ENCODE peak calls at places on chromosomes 1 and 21, in four cellular contexts. R is Caki2, H is right cardiac atrium, F is M059J. E is an unnamed sample.

GRCh38 chr1:160534823-160535605 is 12.0 kb upstream of the SLAMF6 start:
- DNase-seq in R (no peak), H (no peak), F (no peak), E (no peak)

GRCh38 chr1:31904339-31905092 is 33.7 kb downstream of the PTP4A2 start:
- DNase-seq in R (no peak), H (peak), F (peak), E (no peak)

GRCh38 chr1:94698759-94699502 is 121.2 kb upstream of the SLC44A3 start:
- DNase-seq in R (no peak), H (no peak), F (peak), E (peak)

GRCh38 chr1:77271851-77272250 is 10.0 kb upstream of the AK5 start:
- DNase-seq in R (peak), H (no peak), F (peak), E (no peak)

GRCh38 chr1:152029144-152029936 is 7.5 kb downstream of the S100A11 start:
- DNase-seq in R (peak), H (no peak), F (peak), E (no peak)

GRCh38 chr21:28213221-28213620 is 779.5 kb downstream of the LTN1 start:
- DNase-seq in R (no peak), H (no peak), F (no peak), E (no peak)

GRCh38 chr1:247228133-247228532 is 27.7 kb upstream of the VN1R5 start:
- DNase-seq in R (peak), H (no peak), F (peak), E (no peak)

GRCh38 chr1:207645632-207646081 is 724 bp downstream of the CR1L start:
- DNase-seq in R (no peak), H (no peak), F (no peak), E (no peak)

GRCh38 chr1:207815913-207816312 is 64.1 kb downstream of the CD46 start:
- DNase-seq in R (no peak), H (no peak), F (peak), E (no peak)

GRCh38 chr1:21539933-21540332 is 30.7 kb downstream of the ALPL start:
- DNase-seq in R (no peak), H (peak), F (peak), E (peak)

GRCh38 chr1:19315378-19316206 is 3.5 kb downstream of the SLC66A1 start:
- DNase-seq in R (peak), H (no peak), F (peak), E (no peak)

GRCh38 chr1:198118136-198118535 is 38.7 kb upstream of the NEK7 start:
- DNase-seq in R (no peak), H (peak), F (peak), E (no peak)

GRCh38 chr21:43777953-43778352 is 1.8 kb upstream of the CSTB start:
- DNase-seq in R (no peak), H (no peak), F (no peak), E (no peak)

GRCh38 chr1:36119451-36119850 is 5.6 kb downstream of the COL8A2 start:
- DNase-seq in R (no peak), H (no peak), F (no peak), E (no peak)

GRCh38 chr1:116515702-116516101 is 55.1 kb downstream of the CD58 start:
- DNase-seq in R (no peak), H (no peak), F (no peak), E (no peak)

GRCh38 chr1:77421504-77422233 is 139.8 kb downstream of the AK5 start:
- DNase-seq in R (no peak), H (no peak), F (no peak), E (no peak)

GRCh38 chr1:6582370-6582769 is 2.6 kb downstream of the ZBTB48 start:
- DNase-seq in R (no peak), H (no peak), F (no peak), E (no peak)

GRCh38 chr1:209326876-209327275 is 256.6 kb upstream of the CAMK1G start:
- DNase-seq in R (no peak), H (no peak), F (peak), E (no peak)

GRCh38 chr1:17125756-17126237 is 6.5 kb upstream of the PADI2 start:
- DNase-seq in R (peak), H (peak), F (peak), E (peak)

GRCh38 chr1:167555971-167556714 is 2.6 kb upstream of the CREG1 start:
- DNase-seq in R (peak), H (peak), F (peak), E (peak)

GRCh38 chr1:117952386-117952785 is 22.8 kb downstream of the WDR3 start:
- DNase-seq in R (no peak), H (no peak), F (no peak), E (no peak)

GRCh38 chr1:32241011-32241763 is 5.8 kb upstream of the FAM167B start:
- DNase-seq in R (no peak), H (peak), F (peak), E (no peak)

GRCh38 chr21:14870841-14871126 is 194.0 kb downstream of the NRIP1 start:
- DNase-seq in R (no peak), H (no peak), F (no peak), E (no peak)

GRCh38 chr1:172917972-172918371 is 132.8 kb downstream of the TNFSF18 start:
- DNase-seq in R (peak), H (no peak), F (peak), E (peak)

GRCh38 chr21:27722095-27722494 is 755.2 kb upstream of the ADAMTS5 start:
- DNase-seq in R (peak), H (no peak), F (no peak), E (peak)

GRCh38 chr1:27473755-27474154 is 16.2 kb downstream of the WASF2 start:
- DNase-seq in R (no peak), H (no peak), F (no peak), E (no peak)

GRCh38 chr1:24853656-24854055 is 76.4 kb downstream of the RUNX3 start:
- DNase-seq in R (no peak), H (no peak), F (no peak), E (no peak)

GRCh38 chr1:179137623-179138235 is 55.9 kb downstream of the TOR3A start:
- DNase-seq in R (no peak), H (no peak), F (no peak), E (no peak)

GRCh38 chr1:101316276-101316675 is 79.5 kb downstream of the S1PR1 start:
- DNase-seq in R (no peak), H (no peak), F (no peak), E (no peak)

E was measured in keratinocyte.